ENCODE peak calls at places on chromosomes 13 and 19, in ten cellular contexts. R is activated CD4-positive, alpha-beta T cell treated with anti-CD3 and anti-CD28 coated beads, Interleukin-2, amount 50 U/mL, for 48 hours; N is mesenteric fat pad; G is HT-29; U is NCI-H2171 treated with DMSO at 0.1 percent for 48 hours; Q is AG04449; D is AG09319; B is pancreas; E is endothelial cell; P is activated T-cell treated with anti-CD3 and anti-CD28 coated beads, Interleukin-2, amount 50 U/mL, for 72 hours. Z is an unnamed sample.

GRCh38 chr13:74644239-74644638 is 510.0 kb upstream of the KLF12 start:
- DNase-seq in D (no peak), G (no peak), P (no peak), U (no peak), B (no peak), R (no peak), N (no peak), E (no peak), Q (no peak), Z (no peak)

GRCh38 chr13:98965325-98965724 is 12.5 kb downstream of the DOCK9 start:
- DNase-seq in R (no peak), E (no peak), D (no peak), N (no peak), Q (no peak), G (no peak), U (peak), P (no peak), B (no peak), Z (no peak)

GRCh38 chr13:113597386-113598080 is 13.0 kb downstream of the TFDP1 start:
- DNase-seq in E (no peak), B (no peak), D (no peak), N (peak), R (no peak), P (no peak), U (no peak), Q (no peak), G (no peak), Z (no peak)

GRCh38 chr13:51015973-51016372 is 95.1 kb downstream of the C13orf42 start:
- DNase-seq in R (no peak), E (no peak), Q (no peak), G (no peak), U (no peak), N (no peak), P (no peak), B (no peak), D (no peak), Z (no peak)

GRCh38 chr19:32647361-32647760 is 27.6 kb downstream of the ANKRD27 start:
- DNase-seq in U (no peak), D (no peak), R (no peak), G (no peak), E (no peak), P (no peak), Q (no peak), B (no peak), N (no peak), Z (peak)

GRCh38 chr19:51441410-51442390 is 16.6 kb downstream of the SIGLEC8 start:
- DNase-seq in R (peak), U (no peak), B (no peak), G (peak), E (peak), Q (no peak), N (peak), D (no peak), P (peak), Z (no peak)

GRCh38 chr19:3655402-3656072 is 28.9 kb upstream of the CACTIN start:
- DNase-seq in G (peak), R (no peak), D (peak), B (no peak), N (no peak), Q (peak), E (no peak), P (no peak), U (peak), Z (peak)

GRCh38 chr13:43401364-43401763 is 378.0 kb downstream of the DNAJC15 start:
- DNase-seq in G (no peak), R (no peak), E (no peak), P (no peak), D (no peak), B (no peak), Q (no peak), U (no peak), N (no peak), Z (no peak)

GRCh38 chr13:76687467-76687866 is 198.7 kb downstream of the KCTD12 start:
- DNase-seq in B (no peak), U (no peak), G (no peak), D (no peak), Q (no peak), E (no peak), R (no peak), P (peak), N (no peak), Z (no peak)

GRCh38 chr13:114061746-114062145 is 70.7 kb downstream of the RASA3 start:
- DNase-seq in D (no peak), R (no peak), B (no peak), N (no peak), U (no peak), Q (no peak), P (no peak), G (no peak), E (no peak), Z (no peak)

GRCh38 chr13:52348983-52349780 is 56.8 kb downstream of the THSD1 start:
- DNase-seq in P (peak), B (no peak), R (peak), D (no peak), N (no peak), U (no peak), E (no peak), G (peak), Q (no peak), Z (no peak)

GRCh38 chr19:52331757-52332156 is 4.3 kb upstream of the ZNF610 start:
- DNase-seq in P (no peak), D (no peak), Q (no peak), G (no peak), N (no peak), U (no peak), B (no peak), E (no peak), R (no peak), Z (no peak)

GRCh38 chr13:91185294-91185863 is 162.1 kb upstream of the MIR17HG start:
- DNase-seq in D (no peak), R (no peak), P (no peak), Q (no peak), U (no peak), B (no peak), G (peak), E (no peak), N (no peak), Z (peak)

GRCh38 chr19:38375748-38376147 is 1.4 kb downstream of the PSMD8 start:
- DNase-seq in D (no peak), B (no peak), G (no peak), N (no peak), P (no peak), Q (no peak), U (no peak), R (no peak), E (no peak), Z (no peak)

GRCh38 chr19:18160792-18161690 is 8.1 kb downstream of the PIK3R2 start:
- DNase-seq in Q (no peak), B (peak), N (peak), D (peak), E (peak), R (peak), P (peak), G (peak), U (peak), Z (peak)

GRCh38 chr13:62767473-62767872 is 1351.8 kb upstream of the PCDH20 start:
- DNase-seq in N (no peak), B (no peak), P (no peak), U (no peak), E (no peak), R (no peak), G (no peak), D (no peak), Q (no peak), Z (no peak)

GRCh38 chr19:15337202-15337601 is 4.9 kb upstream of the BRD4 start:
- DNase-seq in G (no peak), P (no peak), Q (no peak), E (no peak), B (no peak), D (no peak), N (no peak), R (no peak), U (no peak), Z (no peak)

GRCh38 chr13:77055158-77055557 is 28.2 kb upstream of the FBXL3 start:
- DNase-seq in B (no peak), N (no peak), G (no peak), D (no peak), U (no peak), Q (no peak), R (no peak), P (no peak), E (no peak), Z (no peak)

GRCh38 chr13:68697551-68697950 is 1410.1 kb upstream of the ATXN8OS start:
- DNase-seq in P (no peak), E (no peak), N (no peak), D (no peak), R (no peak), U (peak), G (no peak), Q (no peak), B (no peak), Z (peak)

GRCh38 chr13:94722596-94722995 is 10.3 kb upstream of the SOX21 start:
- DNase-seq in R (no peak), Q (no peak), P (no peak), D (no peak), E (no peak), G (no peak), B (no peak), N (no peak), U (no peak), Z (no peak)

GRCh38 chr19:6963937-6964336 is 57.3 kb downstream of the MBD3L2B start:
- DNase-seq in N (no peak), G (peak), B (no peak), U (no peak), D (no peak), E (no peak), Q (no peak), R (peak), P (peak), Z (no peak)

GRCh38 chr19:3054972-3055740 is 7.1 kb downstream of the TLE5 start:
- DNase-seq in R (no peak), D (no peak), U (no peak), N (no peak), B (no peak), P (no peak), E (no peak), G (peak), Q (no peak), Z (no peak)

GRCh38 chr19:1063030-1063908 is 3.7 kb upstream of the ARHGAP45 start:
- DNase-seq in E (no peak), U (no peak), N (no peak), G (peak), Q (no peak), D (no peak), P (peak), B (no peak), R (peak), Z (peak)

GRCh38 chr13:104532131-104532530 is 1465.9 kb upstream of the SLC10A2 start:
- DNase-seq in B (no peak), G (no peak), Q (no peak), P (no peak), E (no peak), N (no peak), D (no peak), R (no peak), U (no peak), Z (no peak)

GRCh38 chr13:43629691-43630480 is 156.9 kb downstream of the ENOX1 start:
- DNase-seq in D (peak), E (no peak), G (no peak), U (no peak), Q (no peak), B (no peak), R (no peak), P (no peak), N (no peak), Z (no peak)

GRCh38 chr19:36032251-36033104 is at the start of gene CLIP3:
- DNase-seq in P (peak), B (no peak), G (no peak), D (peak), E (peak), R (peak), N (no peak), U (peak), Q (no peak), Z (peak)

GRCh38 chr19:29845576-29846176 is 33.9 kb downstream of the CCNE1 start:
- DNase-seq in P (peak), D (no peak), Q (no peak), R (peak), U (peak), B (peak), N (no peak), G (peak), E (no peak), Z (peak)

GRCh38 chr19:12918253-12918652 is 840 bp downstream of the SYCE2 start:
- DNase-seq in N (no peak), E (no peak), U (no peak), R (no peak), G (no peak), B (no peak), D (no peak), P (no peak), Q (no peak), Z (no peak)

GRCh38 chr19:18233224-18233825 is 7.1 kb upstream of the PDE4C start:
- DNase-seq in D (no peak), P (peak), B (peak), G (no peak), E (peak), Q (no peak), N (no peak), U (peak), R (peak), Z (peak)

GRCh38 chr13:26221399-26221720 is 754 bp downstream of the RNF6 start:
- DNase-seq in U (no peak), P (no peak), Q (no peak), D (no peak), E (no peak), N (no peak), G (no peak), B (no peak), R (no peak), Z (no peak)

GRCh38 chr19:6969490-6969889 is 51.7 kb downstream of the MBD3L2B start:
- DNase-seq in G (no peak), Q (no peak), N (no peak), R (no peak), D (no peak), E (no peak), B (no peak), P (no peak), U (no peak), Z (no peak)

GRCh38 chr19:41427647-41428480 is 690 bp upstream of the B3GNT8 start:
- DNase-seq in E (peak), U (peak), G (peak), B (peak), D (no peak), P (peak), R (peak), Q (no peak), N (no peak), Z (peak)